ENCODE peak calls at places on chromosomes 6 and 20, in four cellular contexts. One of them, this sample, is unnamed.

GRCh38 chr6:144434308-144434990 is 149.3 kb downstream of the UTRN start:
- DNase-seq in CD4-positive, alpha-beta T cell: no peak
- DNase-seq in breast epithelium: no peak
- DNase-seq in heart left ventricle: no peak
- DNase-seq in this sample: no peak

GRCh38 chr6:24911983-24912382 is 23.8 kb downstream of the RIPOR2 start:
- DNase-seq in heart left ventricle: no peak
- DNase-seq in breast epithelium: no peak
- DNase-seq in CD4-positive, alpha-beta T cell: no peak
- DNase-seq in this sample: no peak

GRCh38 chr6:105432797-105433196 is 29.9 kb upstream of the PREP start:
- DNase-seq in breast epithelium: no peak
- DNase-seq in CD4-positive, alpha-beta T cell: no peak
- DNase-seq in heart left ventricle: no peak
- DNase-seq in this sample: no peak

GRCh38 chr6:18280084-18280483 is 15.8 kb upstream of the DEK start:
- DNase-seq in CD4-positive, alpha-beta T cell: no peak
- DNase-seq in breast epithelium: no peak
- DNase-seq in heart left ventricle: no peak
- DNase-seq in this sample: peak

GRCh38 chr20:46562373-46563169 is 12.1 kb upstream of the OCSTAMP start:
- DNase-seq in breast epithelium: peak
- DNase-seq in CD4-positive, alpha-beta T cell: peak
- DNase-seq in heart left ventricle: peak
- DNase-seq in this sample: peak

GRCh38 chr20:62252342-62252966 is 14.1 kb downstream of the OSBPL2 start:
- DNase-seq in breast epithelium: no peak
- DNase-seq in CD4-positive, alpha-beta T cell: no peak
- DNase-seq in heart left ventricle: no peak
- DNase-seq in this sample: no peak

GRCh38 chr6:164700497-164700896 is 608.9 kb downstream of the C6orf118 start:
- DNase-seq in breast epithelium: no peak
- DNase-seq in heart left ventricle: no peak
- DNase-seq in CD4-positive, alpha-beta T cell: no peak
- DNase-seq in this sample: no peak

GRCh38 chr6:139433647-139434419 is 59.4 kb upstream of the CITED2 start:
- DNase-seq in heart left ventricle: no peak
- DNase-seq in CD4-positive, alpha-beta T cell: no peak
- DNase-seq in breast epithelium: no peak
- DNase-seq in this sample: no peak

GRCh38 chr20:37308098-37309050 is 18.9 kb downstream of the MANBAL start:
- DNase-seq in heart left ventricle: no peak
- DNase-seq in breast epithelium: no peak
- DNase-seq in CD4-positive, alpha-beta T cell: no peak
- DNase-seq in this sample: no peak

GRCh38 chr6:36809933-36810844 is 29.1 kb downstream of the CPNE5 start:
- DNase-seq in heart left ventricle: peak
- DNase-seq in CD4-positive, alpha-beta T cell: no peak
- DNase-seq in breast epithelium: no peak
- DNase-seq in this sample: no peak

GRCh38 chr20:64254571-64255360 is 782 bp upstream of the PCMTD2 start:
- DNase-seq in CD4-positive, alpha-beta T cell: no peak
- DNase-seq in breast epithelium: no peak
- DNase-seq in heart left ventricle: no peak
- DNase-seq in this sample: no peak

GRCh38 chr20:47400685-47401084 is 44.2 kb upstream of the ZMYND8 start:
- DNase-seq in breast epithelium: no peak
- DNase-seq in heart left ventricle: no peak
- DNase-seq in CD4-positive, alpha-beta T cell: no peak
- DNase-seq in this sample: no peak

GRCh38 chr20:17504898-17505663 is 26.1 kb downstream of the BFSP1 start:
- DNase-seq in CD4-positive, alpha-beta T cell: peak
- DNase-seq in breast epithelium: no peak
- DNase-seq in heart left ventricle: peak
- DNase-seq in this sample: peak

GRCh38 chr6:53803081-53803860 is 8.5 kb downstream of the LRRC1 start:
- DNase-seq in CD4-positive, alpha-beta T cell: no peak
- DNase-seq in heart left ventricle: no peak
- DNase-seq in breast epithelium: no peak
- DNase-seq in this sample: no peak

GRCh38 chr6:170128811-170129681 is 161.8 kb downstream of the DLL1 start:
- DNase-seq in heart left ventricle: no peak
- DNase-seq in breast epithelium: peak
- DNase-seq in CD4-positive, alpha-beta T cell: no peak
- DNase-seq in this sample: no peak

GRCh38 chr6:126625019-126625418 is 285.1 kb downstream of the CENPW start:
- DNase-seq in breast epithelium: no peak
- DNase-seq in CD4-positive, alpha-beta T cell: no peak
- DNase-seq in heart left ventricle: no peak
- DNase-seq in this sample: no peak

GRCh38 chr6:52720301-52720700 is 43.0 kb downstream of the GSTA2 start:
- DNase-seq in CD4-positive, alpha-beta T cell: no peak
- DNase-seq in breast epithelium: no peak
- DNase-seq in heart left ventricle: no peak
- DNase-seq in this sample: no peak

GRCh38 chr6:23140879-23141278 is 571.5 kb downstream of the HDGFL1 start:
- DNase-seq in breast epithelium: no peak
- DNase-seq in CD4-positive, alpha-beta T cell: no peak
- DNase-seq in heart left ventricle: no peak
- DNase-seq in this sample: no peak

GRCh38 chr20:13683833-13684232 is 45.1 kb upstream of the TASP1 start:
- DNase-seq in breast epithelium: no peak
- DNase-seq in heart left ventricle: no peak
- DNase-seq in CD4-positive, alpha-beta T cell: no peak
- DNase-seq in this sample: no peak

GRCh38 chr6:1481326-1481725 is 92.0 kb downstream of the FOXF2 start:
- DNase-seq in heart left ventricle: no peak
- DNase-seq in CD4-positive, alpha-beta T cell: no peak
- DNase-seq in breast epithelium: no peak
- DNase-seq in this sample: no peak

GRCh38 chr6:116529466-116529969 is 16.0 kb downstream of the TRAPPC3L start:
- DNase-seq in CD4-positive, alpha-beta T cell: no peak
- DNase-seq in breast epithelium: no peak
- DNase-seq in heart left ventricle: no peak
- DNase-seq in this sample: no peak

GRCh38 chr20:55140631-55141030 is 665.2 kb downstream of the DOK5 start:
- DNase-seq in breast epithelium: no peak
- DNase-seq in heart left ventricle: no peak
- DNase-seq in CD4-positive, alpha-beta T cell: no peak
- DNase-seq in this sample: no peak

GRCh38 chr6:164756142-164756541 is 553.3 kb downstream of the C6orf118 start:
- DNase-seq in heart left ventricle: no peak
- DNase-seq in CD4-positive, alpha-beta T cell: no peak
- DNase-seq in breast epithelium: no peak
- DNase-seq in this sample: no peak

GRCh38 chr6:15429146-15430110 is 183.6 kb downstream of the JARID2 start:
- DNase-seq in heart left ventricle: no peak
- DNase-seq in CD4-positive, alpha-beta T cell: no peak
- DNase-seq in breast epithelium: no peak
- DNase-seq in this sample: no peak

GRCh38 chr6:113347420-113347819 is 509.7 kb upstream of the MARCKS start:
- DNase-seq in breast epithelium: no peak
- DNase-seq in CD4-positive, alpha-beta T cell: no peak
- DNase-seq in heart left ventricle: no peak
- DNase-seq in this sample: no peak

GRCh38 chr20:59178983-59179595 is 15.5 kb downstream of the ZNF831 start:
- DNase-seq in breast epithelium: no peak
- DNase-seq in heart left ventricle: no peak
- DNase-seq in CD4-positive, alpha-beta T cell: no peak
- DNase-seq in this sample: no peak

GRCh38 chr20:44041001-44041400 is 126.3 kb downstream of the TOX2 start:
- DNase-seq in CD4-positive, alpha-beta T cell: no peak
- DNase-seq in breast epithelium: no peak
- DNase-seq in heart left ventricle: no peak
- DNase-seq in this sample: no peak

GRCh38 chr6:21104288-21104687 is 489.3 kb upstream of the SOX4 start:
- DNase-seq in heart left ventricle: no peak
- DNase-seq in CD4-positive, alpha-beta T cell: no peak
- DNase-seq in breast epithelium: no peak
- DNase-seq in this sample: no peak
- H3K27ac ChIP-seq in heart left ventricle: no peak
- H3K27ac ChIP-seq in CD4-positive, alpha-beta T cell: no peak
- H3K27ac ChIP-seq in breast epithelium: no peak
- H3K27ac ChIP-seq in this sample: peak

DNA sequence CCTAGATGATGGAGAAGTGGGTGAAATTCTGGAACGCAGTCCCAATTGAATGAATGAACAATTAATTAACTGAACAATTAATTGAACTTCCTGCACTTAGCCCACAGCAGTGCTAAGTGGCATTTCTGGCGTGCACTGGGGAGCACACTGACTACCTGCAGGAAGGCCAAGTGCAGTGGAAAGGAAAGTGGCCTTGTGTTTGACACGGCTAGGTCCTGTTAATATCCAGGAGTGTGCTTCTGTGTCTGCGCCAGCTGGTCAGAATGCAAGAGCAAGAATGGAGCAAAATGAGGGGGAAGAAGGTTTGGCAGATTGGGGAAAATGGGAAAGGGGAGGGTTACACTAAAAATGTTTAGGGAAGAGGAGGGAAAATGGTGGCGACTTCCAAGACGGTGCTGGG is 64.4 kb downstream of the CLIC5 start:
- DNase-seq in CD4-positive, alpha-beta T cell: no peak
- DNase-seq in breast epithelium: no peak
- DNase-seq in heart left ventricle: no peak
- DNase-seq in this sample: peak
- H3K27ac ChIP-seq in CD4-positive, alpha-beta T cell: no peak
- H3K27ac ChIP-seq in breast epithelium: no peak
- H3K27ac ChIP-seq in heart left ventricle: peak
- H3K27ac ChIP-seq in this sample: peak

GRCh38 chr6:34128045-34128444 is 17.8 kb downstream of the GRM4 start:
- DNase-seq in breast epithelium: no peak
- DNase-seq in heart left ventricle: no peak
- DNase-seq in CD4-positive, alpha-beta T cell: no peak
- DNase-seq in this sample: no peak
- H3K27ac ChIP-seq in breast epithelium: no peak
- H3K27ac ChIP-seq in heart left ventricle: no peak
- H3K27ac ChIP-seq in CD4-positive, alpha-beta T cell: no peak
- H3K27ac ChIP-seq in this sample: no peak

GRCh38 chr6:168719901-168720300 is 278.9 kb downstream of the SMOC2 start:
- DNase-seq in heart left ventricle: no peak
- DNase-seq in CD4-positive, alpha-beta T cell: no peak
- DNase-seq in breast epithelium: no peak
- DNase-seq in this sample: no peak
- H3K27ac ChIP-seq in heart left ventricle: no peak
- H3K27ac ChIP-seq in CD4-positive, alpha-beta T cell: no peak
- H3K27ac ChIP-seq in breast epithelium: no peak
- H3K27ac ChIP-seq in this sample: no peak

GRCh38 chr6:154487367-154488275 is 22.9 kb downstream of the CNKSR3 start:
- DNase-seq in CD4-positive, alpha-beta T cell: no peak
- DNase-seq in breast epithelium: no peak
- DNase-seq in heart left ventricle: no peak
- DNase-seq in this sample: no peak

GRCh38 chr6:154488276-154488627 is 22.2 kb downstream of the CNKSR3 start:
- DNase-seq in CD4-positive, alpha-beta T cell: no peak
- DNase-seq in heart left ventricle: no peak
- DNase-seq in breast epithelium: no peak
- DNase-seq in this sample: no peak

GRCh38 chr6:154491567-154492470 is 18.7 kb downstream of the CNKSR3 start:
- DNase-seq in heart left ventricle: no peak
- DNase-seq in breast epithelium: no peak
- DNase-seq in CD4-positive, alpha-beta T cell: no peak
- DNase-seq in this sample: no peak

GRCh38 chr6:154485784-154486183 is 24.7 kb downstream of the CNKSR3 start:
- DNase-seq in CD4-positive, alpha-beta T cell: no peak
- DNase-seq in heart left ventricle: no peak
- DNase-seq in breast epithelium: no peak
- DNase-seq in this sample: no peak

DNA sequence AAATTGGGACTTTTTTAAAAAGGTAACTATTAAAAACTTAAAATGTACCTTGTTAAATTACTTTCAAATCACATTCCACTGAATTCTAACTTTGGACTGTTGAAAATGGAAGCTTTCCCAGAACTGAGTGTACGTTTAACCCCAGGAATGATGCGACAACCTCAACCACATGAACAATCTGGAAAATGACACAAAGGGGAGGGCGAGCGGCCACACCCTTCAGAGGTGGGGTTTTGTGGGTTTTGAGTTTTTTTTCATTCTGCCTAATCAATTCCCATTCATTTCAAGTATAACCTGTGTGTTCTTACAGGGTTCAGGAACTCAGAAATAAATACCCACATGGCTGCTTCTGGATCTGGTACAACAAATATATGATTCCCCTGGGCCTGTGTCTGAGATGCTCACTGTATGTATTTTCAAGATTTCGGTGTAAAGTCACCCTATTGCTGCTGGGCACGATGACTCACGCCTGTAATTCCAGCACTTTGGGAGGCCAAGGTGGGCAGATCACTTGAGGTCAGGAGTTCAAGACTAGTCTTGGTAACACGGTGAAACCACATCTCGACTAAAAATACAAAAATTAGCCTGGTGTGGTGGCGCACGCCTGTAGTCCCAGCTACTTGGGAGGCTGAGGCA is 21.6 kb downstream of the CNKSR3 start:
- DNase-seq in heart left ventricle: no peak
- DNase-seq in CD4-positive, alpha-beta T cell: no peak
- DNase-seq in breast epithelium: no peak
- DNase-seq in this sample: no peak
- H3K27ac ChIP-seq in heart left ventricle: no peak
- H3K27ac ChIP-seq in CD4-positive, alpha-beta T cell: no peak
- H3K27ac ChIP-seq in breast epithelium: no peak
- H3K27ac ChIP-seq in this sample: no peak

GRCh38 chr6:158039178-158039557 is 57.5 kb downstream of the SYNJ2 start:
- DNase-seq in breast epithelium: no peak
- DNase-seq in CD4-positive, alpha-beta T cell: no peak
- DNase-seq in heart left ventricle: no peak
- DNase-seq in this sample: no peak

GRCh38 chr6:158038291-158039177 is 56.9 kb downstream of the SYNJ2 start:
- DNase-seq in breast epithelium: no peak
- DNase-seq in heart left ventricle: peak
- DNase-seq in CD4-positive, alpha-beta T cell: no peak
- DNase-seq in this sample: no peak

GRCh38 chr6:158036261-158036660 is 54.6 kb downstream of the SYNJ2 start:
- DNase-seq in CD4-positive, alpha-beta T cell: no peak
- DNase-seq in heart left ventricle: no peak
- DNase-seq in breast epithelium: no peak
- DNase-seq in this sample: no peak

GRCh38 chr6:158037021-158037420 is 55.4 kb downstream of the SYNJ2 start:
- DNase-seq in CD4-positive, alpha-beta T cell: no peak
- DNase-seq in heart left ventricle: no peak
- DNase-seq in breast epithelium: no peak
- DNase-seq in this sample: no peak

DNA sequence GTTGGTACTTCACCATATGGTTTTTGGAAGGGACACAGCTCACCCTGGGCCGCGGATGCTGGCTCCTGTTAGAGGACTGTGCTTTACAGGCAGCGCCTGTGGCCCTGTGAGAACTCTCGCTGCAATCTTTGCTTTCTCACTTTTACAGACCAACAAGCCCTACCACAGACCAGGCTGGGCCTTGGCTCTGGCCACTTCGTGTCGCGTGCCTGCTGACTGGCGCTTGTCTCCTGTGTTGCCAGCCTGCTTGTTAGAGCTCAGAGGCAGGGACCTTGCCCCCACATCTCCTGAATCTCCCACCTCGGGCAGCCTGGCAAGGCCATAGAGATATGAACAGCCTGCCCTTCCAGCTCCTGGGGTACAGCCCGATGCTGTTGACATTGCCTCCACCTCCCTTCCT is 56.1 kb downstream of the SYNJ2 start:
- DNase-seq in heart left ventricle: peak
- DNase-seq in breast epithelium: no peak
- DNase-seq in CD4-positive, alpha-beta T cell: no peak
- DNase-seq in this sample: no peak
- H3K27ac ChIP-seq in heart left ventricle: peak
- H3K27ac ChIP-seq in breast epithelium: no peak
- H3K27ac ChIP-seq in CD4-positive, alpha-beta T cell: no peak
- H3K27ac ChIP-seq in this sample: no peak

This sample was measured in thyroid gland.